ENCODE peak calls at places on chromosomes 13 and 19, in nine cellular contexts. T, D, R, W, V, Y, U, O and S are unnamed samples.

GRCh38 chr19:14354445-14354844 is 26.8 kb upstream of the ADGRE5 start:
- DNase-seq in T (peak), D (no peak), R (no peak), W (no peak), V (peak), Y (no peak), U (no peak), O (peak), S (no peak)

GRCh38 chr13:110973007-110973700 is 58.3 kb upstream of the ANKRD10 start:
- DNase-seq in T (no peak), D (no peak), R (no peak), W (no peak), V (no peak), Y (no peak), U (no peak), O (no peak), S (no peak)

GRCh38 chr19:36528921-36529518 is 949 bp upstream of the ZNF260 start:
- DNase-seq in T (peak), D (peak), R (peak), W (no peak), V (no peak), Y (peak), U (peak), O (peak), S (no peak)

GRCh38 chr19:19747357-19748220 is 14.7 kb upstream of the ZNF14 start:
- DNase-seq in T (no peak), D (no peak), R (no peak), W (no peak), V (no peak), Y (no peak), U (no peak), O (no peak), S (no peak)

GRCh38 chr19:42115219-42115618 is 17.0 kb downstream of the POU2F2 start:
- DNase-seq in T (peak), D (no peak), R (peak), W (no peak), V (no peak), Y (no peak), U (no peak), O (no peak), S (no peak)

GRCh38 chr13:23993439-23993980 is 96.2 kb upstream of the C1QTNF9B start:
- DNase-seq in T (no peak), D (no peak), R (no peak), W (no peak), V (no peak), Y (no peak), U (no peak), O (no peak), S (no peak)

GRCh38 chr13:105266615-105267014 is 1268.8 kb downstream of the EFNB2 start:
- DNase-seq in T (no peak), D (no peak), R (no peak), W (no peak), V (no peak), Y (no peak), U (no peak), O (no peak), S (no peak)

GRCh38 chr19:55383789-55384575 is at the start of gene TMEM238:
- DNase-seq in T (peak), D (peak), R (peak), W (no peak), V (peak), Y (peak), U (peak), O (peak), S (peak)

GRCh38 chr13:44974056-44974798 is 15.0 kb downstream of the NUFIP1 start:
- DNase-seq in T (no peak), D (no peak), R (peak), W (no peak), V (no peak), Y (no peak), U (no peak), O (no peak), S (no peak)

GRCh38 chr19:38298841-38299680 is 5.0 kb upstream of the C19orf33 start:
- DNase-seq in T (no peak), D (no peak), R (no peak), W (no peak), V (peak), Y (peak), U (no peak), O (no peak), S (no peak)

GRCh38 chr13:32811297-32811800 is 204.9 kb upstream of the KL start:
- DNase-seq in T (no peak), D (peak), R (peak), W (no peak), V (peak), Y (peak), U (no peak), O (no peak), S (peak)

GRCh38 chr13:73599232-73600128 is 534.7 kb downstream of the KLF12 start:
- DNase-seq in T (no peak), D (no peak), R (no peak), W (no peak), V (peak), Y (no peak), U (no peak), O (no peak), S (no peak)

DNA sequence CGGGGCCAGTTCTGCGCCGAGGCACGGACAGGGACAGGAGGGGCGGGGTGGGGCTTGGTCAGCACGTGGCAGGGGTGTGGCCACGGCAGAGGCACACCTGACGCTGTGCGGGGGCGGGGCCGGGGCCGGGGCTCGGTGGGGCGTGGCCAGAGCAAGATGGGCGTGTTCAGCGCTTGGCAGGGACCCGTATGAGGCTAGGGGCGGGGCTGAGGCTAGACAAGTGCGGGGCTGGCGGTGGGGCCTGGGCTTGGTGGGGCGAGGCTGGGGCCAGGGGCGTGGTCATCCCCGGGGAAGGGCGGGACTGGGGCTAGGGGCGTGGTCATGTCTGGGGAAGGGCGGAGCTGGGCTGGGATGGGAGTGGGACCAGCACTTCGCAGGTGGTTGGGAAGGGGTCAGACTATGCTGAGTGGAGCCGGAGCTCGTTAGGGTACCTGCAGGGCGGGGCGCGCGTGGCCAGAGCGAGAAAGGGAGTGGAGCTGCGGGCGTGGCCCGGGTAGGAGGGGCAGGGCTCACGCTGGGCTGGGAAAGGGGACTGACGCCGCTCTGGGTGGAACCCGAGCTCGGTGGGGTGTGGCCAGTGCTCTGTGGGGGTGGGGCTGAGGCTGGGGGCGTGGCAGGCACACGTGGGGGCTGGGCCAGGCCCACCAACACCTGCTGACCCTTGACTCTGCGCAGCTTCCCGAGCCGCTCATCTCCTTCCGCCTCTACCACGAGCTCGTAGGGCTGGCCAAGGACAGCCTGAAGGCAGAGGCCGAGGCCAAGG is 12.8 kb downstream of the POLR2E start:
- DNase-seq in T (peak), D (peak), R (peak), W (peak), V (peak), Y (peak), U (peak), O (peak), S (no peak)
- H3K4me3 ChIP-seq in T (no peak), D (peak), R (no peak), W (peak), V (no peak), Y (no peak), U (peak), O (peak), S (no peak)

DNA sequence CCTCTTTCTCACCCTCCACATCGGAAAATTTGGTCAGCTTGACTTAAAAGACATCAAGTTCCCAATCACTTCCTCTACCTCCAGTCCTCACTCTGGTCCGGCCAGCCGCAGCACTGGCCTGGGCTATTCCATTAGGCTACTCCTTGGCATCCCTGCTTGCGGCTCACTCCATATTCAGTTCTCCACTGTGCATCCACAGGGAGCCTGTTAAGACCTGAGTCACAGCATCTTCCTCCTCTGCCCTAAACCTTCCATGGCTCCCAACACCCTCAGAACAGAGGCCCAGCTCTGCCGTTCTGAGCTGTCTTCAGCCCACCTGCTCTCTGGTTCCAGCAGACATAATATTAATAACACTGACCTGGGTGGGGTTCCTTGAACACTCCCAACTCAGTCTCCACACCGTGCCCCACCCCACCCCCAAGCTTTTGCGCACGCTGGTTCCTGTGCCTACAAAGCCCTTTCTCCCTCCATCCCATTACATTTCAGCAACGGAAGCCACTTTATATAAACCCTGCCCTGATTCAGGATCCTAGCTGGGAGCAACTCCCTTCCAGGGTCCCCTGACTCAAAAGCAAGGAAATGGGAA is 991 bp downstream of the ZNF792 start:
- DNase-seq in T (no peak), D (no peak), R (peak), W (no peak), V (peak), Y (no peak), U (no peak), O (peak), S (no peak)
- H2AFZ ChIP-seq in T (peak), D (peak), R (peak), W (no peak), V (peak), Y (peak), U (peak), O (peak), S (no peak)

GRCh38 chr19:8877854-8878705 is 45.9 kb downstream of the MBD3L1 start:
- DNase-seq in T (peak), D (peak), R (no peak), W (peak), V (peak), Y (no peak), U (peak), O (peak), S (no peak)
- TF ChIP-seq EZH2phosphoT487 in T (no peak), D (no peak), R (no peak), W (no peak), V (no peak), Y (no peak), U (no peak), O (no peak), S (no peak)

DNA sequence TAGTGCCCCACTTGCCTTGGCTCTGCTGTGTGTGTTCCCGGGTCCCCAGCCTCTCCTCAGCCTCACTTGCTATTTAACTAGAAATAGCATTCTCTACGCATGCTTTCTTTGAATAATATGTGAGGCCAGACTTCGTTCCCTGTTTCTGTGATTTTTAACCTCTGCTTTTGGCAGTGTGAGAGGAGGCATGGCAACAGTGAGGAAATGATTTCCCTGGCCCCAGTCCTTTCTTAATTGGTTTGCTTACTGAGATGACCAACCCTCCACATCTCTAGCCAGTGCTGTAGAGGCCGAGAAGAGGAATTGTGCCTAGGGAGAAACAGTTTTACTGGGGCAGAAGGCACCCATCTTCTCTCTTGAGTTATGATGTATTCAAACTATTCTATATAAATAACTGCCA is 74.0 kb upstream of the NPAS1 start:
- DNase-seq in T (no peak), D (no peak), R (peak), W (no peak), V (no peak), Y (no peak), U (no peak), O (no peak), S (no peak)
- H3K4me3 ChIP-seq in T (no peak), D (no peak), R (peak), W (no peak), V (no peak), Y (no peak), U (no peak), O (no peak), S (no peak)

GRCh38 chr19:11017275-11018035 is 56.6 kb downstream of the SMARCA4 start:
- DNase-seq in T (no peak), D (no peak), R (no peak), W (no peak), V (no peak), Y (no peak), U (no peak), O (no peak), S (no peak)
- H2AFZ ChIP-seq in T (no peak), D (no peak), R (no peak), W (no peak), V (no peak), Y (no peak), U (no peak), O (no peak), S (no peak)

DNA sequence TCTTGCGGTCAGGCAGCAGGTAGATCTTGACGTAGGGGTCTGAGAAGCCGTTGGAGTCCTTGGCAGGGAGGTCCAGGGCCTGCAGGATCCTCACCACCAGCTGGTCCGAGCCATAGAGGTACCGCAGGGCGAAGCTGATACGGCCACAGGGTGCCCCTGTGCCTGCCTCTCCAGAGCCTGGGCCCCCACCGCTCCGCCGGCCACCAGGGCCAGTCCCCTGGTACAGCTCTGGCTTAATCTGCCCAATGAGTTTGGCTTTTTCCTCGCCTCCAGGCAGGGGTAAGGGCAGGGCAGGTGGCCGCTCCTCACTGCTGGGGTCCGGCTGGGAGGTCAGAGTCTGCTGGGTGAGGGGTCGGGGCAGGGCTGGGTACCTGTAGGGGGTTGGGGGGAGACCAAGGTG is 9.9 kb downstream of the SYT3 start:
- DNase-seq in T (no peak), D (no peak), R (no peak), W (no peak), V (no peak), Y (no peak), U (no peak), O (no peak), S (no peak)
- TF ChIP-seq EZH2phosphoT487 in T (no peak), D (no peak), R (no peak), W (no peak), V (no peak), Y (no peak), U (no peak), O (no peak), S (no peak)

DNA sequence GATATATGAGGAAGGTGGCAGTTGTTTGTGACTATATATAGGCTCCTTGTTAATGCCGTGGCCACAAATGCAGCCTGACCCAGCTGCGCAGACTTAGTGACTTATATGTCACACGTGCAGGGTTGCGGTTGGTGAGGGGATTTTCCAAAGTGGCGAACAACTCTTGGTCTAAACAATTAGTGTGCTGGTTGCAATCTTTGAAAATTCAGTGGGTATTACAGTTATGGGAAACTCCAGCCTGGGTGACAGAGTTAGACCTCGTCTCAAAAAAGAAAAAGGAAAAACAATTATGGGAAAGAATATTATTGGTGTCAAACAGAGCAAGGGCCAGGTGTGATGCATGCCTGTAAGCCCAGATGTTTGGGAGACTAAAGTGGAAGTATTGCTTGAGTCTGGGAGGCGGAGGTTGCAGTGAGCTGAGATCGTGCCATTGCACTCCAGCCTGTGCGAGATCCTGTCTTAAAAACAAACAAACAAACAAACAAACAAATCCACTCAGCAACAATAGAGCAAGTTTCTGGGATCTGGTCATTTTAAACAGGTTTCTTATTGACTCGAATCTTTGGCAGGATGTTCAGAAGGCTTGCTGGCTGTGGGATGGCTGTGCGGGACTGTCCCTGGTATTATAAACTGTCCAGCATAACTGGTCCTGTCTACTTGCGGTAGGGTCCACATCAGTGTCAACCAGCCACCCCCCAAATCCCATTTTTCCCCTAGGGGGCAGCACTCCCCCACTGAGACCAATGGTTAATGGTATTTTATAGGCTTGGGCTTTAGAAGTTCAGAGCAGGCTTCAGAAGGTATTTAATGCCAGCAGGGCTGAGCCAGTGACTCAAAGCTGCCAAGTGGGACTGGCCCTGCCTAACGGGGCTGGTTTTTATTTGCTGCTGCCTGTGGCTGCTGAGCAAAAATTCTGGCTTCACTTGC is 15.4 kb downstream of the RELB start:
- DNase-seq in T (peak), D (peak), R (peak), W (peak), V (peak), Y (peak), U (peak), O (peak), S (peak)
- H3K4me3 ChIP-seq in T (peak), D (no peak), R (no peak), W (no peak), V (no peak), Y (no peak), U (no peak), O (no peak), S (peak)

GRCh38 chr19:15641901-15642491 is 1.3 kb downstream of the CYP4F3 start:
- DNase-seq in T (no peak), D (no peak), R (no peak), W (no peak), V (no peak), Y (no peak), U (no peak), O (no peak), S (no peak)
- H2AFZ ChIP-seq in T (no peak), D (no peak), R (no peak), W (no peak), V (no peak), Y (no peak), U (no peak), O (no peak), S (no peak)

GRCh38 chr19:47711652-47712239 is 1.5 kb upstream of the EHD2 start:
- DNase-seq in T (no peak), D (no peak), R (no peak), W (no peak), V (no peak), Y (no peak), U (no peak), O (no peak), S (no peak)
- TF ChIP-seq EZH2phosphoT487 in T (no peak), D (no peak), R (no peak), W (no peak), V (no peak), Y (no peak), U (no peak), O (no peak), S (no peak)

DNA sequence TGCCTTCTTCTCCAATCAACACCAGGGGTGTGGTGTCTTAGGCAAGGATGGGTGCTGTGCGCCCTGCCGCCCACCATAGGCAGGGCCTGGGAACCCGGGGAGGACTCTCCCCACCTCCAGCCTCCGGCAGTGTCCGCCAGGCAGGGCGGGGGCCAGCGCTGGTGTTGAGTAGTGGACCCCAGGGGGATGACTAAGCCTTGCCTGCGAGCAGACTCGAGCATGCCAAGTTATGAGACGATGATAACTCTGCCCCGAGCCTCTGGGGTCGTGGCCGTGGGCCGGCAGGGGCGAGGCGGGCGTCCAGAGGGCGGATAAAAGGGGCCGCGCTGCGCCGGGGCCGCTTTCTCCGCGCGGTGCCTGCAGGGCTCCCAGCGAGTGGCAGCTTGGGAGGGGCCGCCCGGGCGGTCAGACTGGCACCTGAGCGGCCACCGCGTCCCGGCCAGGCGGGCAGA is at the start of gene MEDAG:
- DNase-seq in T (no peak), D (no peak), R (peak), W (no peak), V (no peak), Y (no peak), U (no peak), O (no peak), S (no peak)
- H3K4me3 ChIP-seq in T (no peak), D (no peak), R (peak), W (no peak), V (no peak), Y (no peak), U (peak), O (no peak), S (no peak)